ENCODE peak calls at places on chromosomes 16 and 17, in five cellular contexts. Z is cardiac muscle cell, P is body of pancreas, X is NCI-H345, F is heart right ventricle. E is an unnamed sample.

GRCh38 chr17:68480885-68481284 is 23.6 kb upstream of the WIPI1 start:
- DNase-seq in Z (no peak), X (no peak), P (no peak), F (no peak), E (no peak)

GRCh38 chr16:15676506-15676905 is 26.5 kb downstream of the NDE1 start:
- DNase-seq in X (no peak), Z (no peak), P (no peak), F (no peak), E (no peak)

GRCh38 chr16:12110361-12111107 is 134.0 kb downstream of the SNX29 start:
- DNase-seq in Z (no peak), P (no peak), X (no peak), F (no peak), E (no peak)

GRCh38 chr17:1379930-1380313 is 20.1 kb downstream of the YWHAE start:
- DNase-seq in F (no peak), P (no peak), X (no peak), Z (no peak), E (no peak)

GRCh38 chr16:3652373-3653037 is 2.0 kb upstream of the DNASE1 start:
- DNase-seq in F (no peak), Z (no peak), P (no peak), X (no peak), E (peak)

GRCh38 chr17:64683791-64684190 is 21.7 kb upstream of the SMURF2 start:
- DNase-seq in X (no peak), Z (no peak), F (no peak), P (no peak), E (no peak)

GRCh38 chr17:30821751-30822723 is 2.5 kb downstream of the CRLF3 start:
- DNase-seq in P (no peak), Z (no peak), X (no peak), F (no peak), E (no peak)

GRCh38 chr16:54465063-54465462 is 178.5 kb upstream of the IRX3 start:
- DNase-seq in P (no peak), Z (no peak), F (no peak), X (no peak), E (no peak)

GRCh38 chr16:57645691-57646387 is 17.4 kb downstream of the ADGRG1 start:
- DNase-seq in X (no peak), Z (peak), P (no peak), F (peak), E (no peak)

GRCh38 chr16:5328546-5328945 is 231.0 kb upstream of the EEF2KMT start:
- DNase-seq in P (no peak), X (no peak), Z (no peak), F (no peak), E (no peak)

GRCh38 chr17:37607637-37608368 is 1.4 kb downstream of the SYNRG start:
- DNase-seq in F (no peak), Z (no peak), X (no peak), P (no peak), E (no peak)

GRCh38 chr17:19364699-19365498 is 2.4 kb upstream of the B9D1 start:
- DNase-seq in P (no peak), F (no peak), Z (no peak), X (no peak), E (peak)

GRCh38 chr17:21160401-21160800 is 33.6 kb downstream of the DHRS7B start:
- DNase-seq in Z (no peak), F (no peak), X (no peak), P (no peak), E (no peak)

GRCh38 chr17:69123626-69124025 is 18.1 kb downstream of the ABCA6 start:
- DNase-seq in X (no peak), Z (no peak), F (no peak), P (no peak), E (no peak)

GRCh38 chr17:34390649-34391048 is 27.6 kb upstream of the CCL1 start:
- DNase-seq in X (no peak), P (no peak), F (no peak), Z (no peak), E (no peak)

GRCh38 chr17:76737082-76737675 is at the start of gene SRSF2:
- DNase-seq in X (peak), Z (peak), P (peak), F (peak), E (peak)

GRCh38 chr17:74214642-74215331 is 1.4 kb downstream of the TTYH2 start:
- DNase-seq in Z (no peak), F (peak), P (no peak), X (no peak), E (no peak)

GRCh38 chr17:45123930-45124796 is 8.2 kb downstream of the PLCD3 start:
- DNase-seq in F (peak), Z (peak), P (no peak), X (no peak), E (no peak)

GRCh38 chr16:8474576-8474975 is 115.7 kb downstream of the TMEM114 start:
- DNase-seq in P (no peak), F (no peak), X (no peak), Z (no peak), E (peak)

GRCh38 chr17:7440823-7441174 is 1.5 kb downstream of the FGF11 start:
- DNase-seq in P (no peak), X (no peak), Z (peak), F (peak), E (peak)

GRCh38 chr17:37743875-37744632 is 805 bp downstream of the HNF1B start:
- DNase-seq in P (peak), X (no peak), F (no peak), Z (no peak), E (no peak)

GRCh38 chr16:21637032-21637968 is 15.1 kb downstream of the IGSF6 start:
- DNase-seq in P (no peak), Z (no peak), X (no peak), F (no peak), E (no peak)

GRCh38 chr17:2883544-2884203 is 87.4 kb downstream of the RAP1GAP2 start:
- DNase-seq in Z (peak), X (peak), P (peak), F (peak), E (no peak)

GRCh38 chr16:22126037-22126558 is 33.8 kb downstream of the VWA3A start:
- DNase-seq in X (no peak), P (no peak), Z (peak), F (no peak), E (no peak)

GRCh38 chr17:76050226-76051070 is 21.9 kb downstream of the SRP68 start:
- DNase-seq in P (no peak), Z (no peak), F (no peak), X (no peak), E (no peak)

GRCh38 chr16:12089492-12090161 is 113.1 kb downstream of the SNX29 start:
- DNase-seq in Z (peak), F (peak), X (no peak), P (peak), E (no peak)

GRCh38 chr17:29037739-29038465 is 5.0 kb upstream of the PIPOX start:
- DNase-seq in P (no peak), X (no peak), F (no peak), Z (no peak), E (no peak)

GRCh38 chr16:11700264-11701029 is 32.2 kb downstream of the SNN start:
- DNase-seq in X (no peak), P (no peak), Z (peak), F (no peak), E (no peak)

GRCh38 chr17:17201271-17201670 is 4.9 kb downstream of the PLD6 start:
- DNase-seq in X (no peak), P (no peak), F (no peak), Z (no peak), E (no peak)

GRCh38 chr17:65515959-65516948 is 45.2 kb downstream of the AXIN2 start:
- DNase-seq in F (no peak), X (no peak), P (no peak), Z (peak), E (peak)

GRCh38 chr17:9211133-9211765 is 189.9 kb downstream of the NTN1 start:
- DNase-seq in Z (no peak), F (no peak), P (no peak), X (peak), E (no peak)

GRCh38 chr17:54727624-54728023 is 173.0 kb upstream of the TOM1L1 start:
- DNase-seq in P (no peak), Z (no peak), X (no peak), F (no peak), E (no peak)

GRCh38 chr16:53207810-53208752 is 153.3 kb downstream of the CHD9 start:
- DNase-seq in X (no peak), F (peak), P (peak), Z (peak), E (peak)